ENCODE peak calls at places on chromosome 14, in seven cellular contexts. N is HCT116, R is SK-N-SH, Q is H1, L is sigmoid colon, J is breast epithelium, B is prostate gland. H is an unnamed sample. For H3K4me1, the result is how much of the 10 kb centered on the place peaks cover.

GRCh38 chr14:58082011-58082410 is 70.0 kb downstream of the ARMH4 start:
- DNase-seq in N (no peak), R (no peak), Q (no peak), L (no peak), J (no peak), B (no peak), H (no peak)

GRCh38 chr14:55313480-55313879 is 42.3 kb downstream of the FBXO34 start:
- DNase-seq in N (no peak), R (no peak), Q (no peak), L (no peak), J (no peak), B (no peak), H (no peak)

GRCh38 chr14:21978184-21978998 is 304.8 kb upstream of the OR4E1 start:
- DNase-seq in N (peak), R (peak), Q (no peak), L (peak), J (no peak), B (no peak), H (no peak)

GRCh38 chr14:71720978-71721624 is 211.1 kb upstream of the RGS6 start:
- DNase-seq in N (peak), R (peak), Q (peak), L (no peak), J (no peak), B (no peak), H (no peak)

GRCh38 chr14:79583738-79584405 is 627.4 kb downstream of the DIO2 start:
- DNase-seq in N (no peak), R (no peak), Q (no peak), L (no peak), J (no peak), B (no peak), H (no peak)

GRCh38 chr14:90409209-90409730 is 12.4 kb downstream of the CALM1 start:
- DNase-seq in N (no peak), R (no peak), Q (no peak), L (peak), J (no peak), B (peak), H (peak)

GRCh38 chr14:102819176-102819628 is 42.0 kb downstream of the TRAF3 start:
- DNase-seq in N (no peak), R (no peak), Q (no peak), L (no peak), J (peak), B (peak), H (no peak)

GRCh38 chr14:55077155-55077554 is 25.7 kb downstream of the MAPK1IP1L start:
- DNase-seq in N (peak), R (no peak), Q (no peak), L (no peak), J (peak), B (no peak), H (no peak)

GRCh38 chr14:45947785-45948184 is 694.8 kb upstream of the MIS18BP1 start:
- DNase-seq in N (no peak), R (no peak), Q (no peak), L (no peak), J (no peak), B (no peak), H (no peak)

GRCh38 chr14:72416892-72417291 is 477.0 kb downstream of the DPF3 start:
- DNase-seq in N (peak), R (peak), Q (no peak), L (no peak), J (no peak), B (no peak), H (no peak)

GRCh38 chr14:55348766-55349453 is 62.7 kb downstream of the ATG14 start:
- DNase-seq in N (no peak), R (no peak), Q (no peak), L (no peak), J (no peak), B (no peak), H (peak)

GRCh38 chr14:56490379-56490778 is 89.2 kb upstream of the TMEM260 start:
- DNase-seq in N (peak), R (peak), Q (no peak), L (no peak), J (no peak), B (no peak), H (no peak)

GRCh38 chr14:81382517-81383225 is 17.5 kb downstream of the STON2 start:
- DNase-seq in N (no peak), R (no peak), Q (no peak), L (no peak), J (no peak), B (peak), H (no peak)

GRCh38 chr14:79278798-79279644 is 932.3 kb downstream of the DIO2 start:
- DNase-seq in N (no peak), R (peak), Q (peak), L (peak), J (peak), B (peak), H (no peak)

GRCh38 chr14:82238649-82239048 is 705.0 kb upstream of the SEL1L start:
- DNase-seq in N (no peak), R (no peak), Q (no peak), L (no peak), J (no peak), B (no peak), H (no peak)

GRCh38 chr14:96267336-96267735 is 11.3 kb downstream of the BDKRB1 start:
- DNase-seq in N (no peak), R (peak), Q (no peak), L (peak), J (peak), B (peak), H (no peak)

GRCh38 chr14:28896337-28896736 is 129.8 kb downstream of the FOXG1 start:
- DNase-seq in N (no peak), R (no peak), Q (no peak), L (no peak), J (no peak), B (no peak), H (no peak)

GRCh38 chr14:31206536-31207286 is 882 bp downstream of the HECTD1 start:
- DNase-seq in N (no peak), R (peak), Q (no peak), L (peak), J (peak), B (peak), H (no peak)

GRCh38 chr14:69636051-69636639 is 24.7 kb downstream of the SUSD6 start:
- DNase-seq in N (no peak), R (no peak), Q (no peak), L (no peak), J (no peak), B (no peak), H (no peak)

GRCh38 chr14:24273422-24273998 is 2.1 kb upstream of the RABGGTA start:
- DNase-seq in N (no peak), R (peak), Q (no peak), L (no peak), J (no peak), B (no peak), H (no peak)

GRCh38 chr14:32900602-32901001 is 38.1 kb upstream of the NPAS3 start:
- DNase-seq in N (no peak), R (no peak), Q (no peak), L (no peak), J (no peak), B (no peak), H (no peak)

GRCh38 chr14:96051642-96052540 is 12.7 kb downstream of the C14orf132 start:
- DNase-seq in N (peak), R (no peak), Q (no peak), L (no peak), J (no peak), B (no peak), H (no peak)

GRCh38 chr14:100605706-100606686 is 18.8 kb upstream of the BEGAIN start:
- DNase-seq in N (no peak), R (peak), Q (no peak), L (peak), J (no peak), B (no peak), H (no peak)

GRCh38 chr14:40656301-40656700 is 950.4 kb upstream of the LRFN5 start:
- DNase-seq in N (no peak), R (no peak), Q (no peak), L (no peak), J (no peak), B (no peak), H (no peak)

GRCh38 chr14:30482270-30482669 is 76.7 kb upstream of the G2E3 start:
- DNase-seq in N (no peak), R (no peak), Q (no peak), L (no peak), J (no peak), B (no peak), H (no peak)

GRCh38 chr14:96830946-96831345 is 33.8 kb downstream of the VRK1 start:
- DNase-seq in N (no peak), R (no peak), Q (no peak), L (no peak), J (no peak), B (no peak), H (no peak)

GRCh38 chr14:102795060-102795925 is 18.0 kb downstream of the TRAF3 start:
- DNase-seq in N (no peak), R (no peak), Q (no peak), L (peak), J (peak), B (peak), H (no peak)

GRCh38 chr14:77843155-77843554 is 43.2 kb downstream of the ADCK1 start:
- DNase-seq in N (no peak), R (no peak), Q (no peak), L (no peak), J (no peak), B (no peak), H (no peak)

GRCh38 chr14:52918486-52918885 is 32.4 kb downstream of the FERMT2 start:
- DNase-seq in N (no peak), R (no peak), Q (no peak), L (no peak), J (no peak), B (no peak), H (no peak)

GRCh38 chr14:37864128-37864527 is 268.7 kb downstream of the TTC6 start:
- DNase-seq in N (no peak), R (no peak), Q (no peak), L (no peak), J (no peak), B (no peak), H (no peak)

GRCh38 chr14:26199599-26200370 is 398.0 kb downstream of the NOVA1 start:
- DNase-seq in N (no peak), R (no peak), Q (no peak), L (no peak), J (no peak), B (no peak), H (no peak)

GRCh38 chr14:103762011-103762410 is 46.4 kb downstream of the ZFYVE21 start:
- DNase-seq in N (no peak), R (no peak), Q (no peak), L (no peak), J (no peak), B (no peak), H (no peak)

GRCh38 chr14:92527724-92528123 is 14.1 kb downstream of the RIN3 start:
- DNase-seq in N (no peak), R (no peak), Q (no peak), L (no peak), J (no peak), B (no peak), H (no peak)

GRCh38 chr14:24426150-24426911 is 3.1 kb downstream of the CBLN3 start:
- DNase-seq in N (no peak), R (no peak), Q (no peak), L (no peak), J (no peak), B (no peak), H (no peak)

GRCh38 chr14:36424478-36425102 is 95.4 kb downstream of the NKX2-1 start:
- DNase-seq in N (no peak), R (no peak), Q (no peak), L (no peak), J (no peak), B (no peak), H (no peak)

GRCh38 chr14:21734457-21735074 is 60.9 kb upstream of the OR4E1 start:
- DNase-seq in N (peak), R (peak), Q (no peak), L (no peak), J (no peak), B (peak), H (no peak)

GRCh38 chr14:24394275-24394674 is 4.5 kb upstream of the NYNRIN start:
- DNase-seq in N (peak), R (no peak), Q (no peak), L (no peak), J (no peak), B (no peak), H (no peak)

GRCh38 chr14:20489093-20489994 is 16.0 kb upstream of the RNASE10 start:
- DNase-seq in N (no peak), R (no peak), Q (no peak), L (no peak), J (no peak), B (no peak), H (no peak)
- H3K27ac ChIP-seq in N (no peak), R (no peak), Q (no peak), L (no peak), J (no peak), B (no peak), H (no peak)

GRCh38 chr14:59299731-59300130 is 111.3 kb downstream of the DAAM1 start:
- DNase-seq in N (no peak), R (no peak), Q (no peak), L (no peak), J (no peak), B (no peak), H (no peak)

GRCh38 chr14:59301354-59301753 is 112.9 kb downstream of the DAAM1 start:
- DNase-seq in N (no peak), R (no peak), Q (no peak), L (no peak), J (no peak), B (no peak), H (no peak)

GRCh38 chr14:59305231-59305630 is 116.8 kb downstream of the DAAM1 start:
- DNase-seq in N (no peak), R (no peak), Q (no peak), L (no peak), J (no peak), B (no peak), H (no peak)

GRCh38 chr14:59303216-59303615 is 114.7 kb downstream of the DAAM1 start:
- DNase-seq in N (no peak), R (no peak), Q (no peak), L (no peak), J (peak), B (no peak), H (no peak)

GRCh38 chr14:59302313-59302712 is 113.8 kb downstream of the DAAM1 start:
- DNase-seq in N (no peak), R (no peak), Q (no peak), L (no peak), J (no peak), B (no peak), H (no peak)
- H3K4me1 ChIP-seq in N (under half), R (under half), Q (under half), L (under half), J (under half), B (under half), H (under half)

DNA sequence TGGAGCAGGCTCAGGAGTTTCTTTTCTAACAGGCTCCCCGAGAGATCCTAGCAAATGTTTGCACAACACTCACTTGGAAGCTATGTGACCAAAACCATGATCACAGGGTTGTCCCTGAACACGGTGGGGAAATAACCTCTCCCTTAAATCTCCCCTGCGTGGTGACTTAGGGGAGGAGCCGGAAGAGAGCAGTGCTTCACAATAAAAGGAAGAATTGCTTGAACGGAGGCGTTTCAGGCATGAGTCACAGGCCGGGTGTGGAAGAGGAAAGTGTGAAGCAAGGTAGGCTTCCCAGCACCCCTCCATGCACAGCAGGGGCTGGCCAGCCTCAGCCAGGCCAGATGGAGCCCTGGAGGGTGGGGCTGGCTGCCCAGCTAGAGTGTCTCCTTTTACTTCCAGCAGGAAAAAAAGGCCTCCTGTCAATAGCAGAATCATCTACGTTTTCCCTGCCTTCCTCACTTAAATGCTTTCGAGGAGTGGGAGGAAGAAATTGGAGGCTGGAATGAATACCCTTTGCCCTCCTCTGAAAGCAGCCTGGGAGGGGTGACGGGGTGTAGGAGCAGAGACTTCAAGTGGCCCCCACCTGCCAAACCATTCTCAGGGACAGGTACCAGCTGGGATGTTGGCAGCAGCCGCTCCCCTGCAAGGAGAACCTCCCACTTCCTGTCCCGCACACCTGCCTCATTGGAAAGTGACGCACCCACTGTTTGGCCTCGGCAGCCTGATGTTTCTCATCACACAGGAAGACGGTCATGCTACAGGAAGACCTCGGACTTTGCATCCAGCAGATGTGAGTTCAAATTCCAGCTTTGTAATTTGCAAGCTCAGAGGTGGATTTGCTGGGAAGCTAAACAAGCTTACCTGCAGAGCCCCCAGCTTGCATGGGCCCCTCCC is 30.1 kb upstream of the PPP2R5C start:
- DNase-seq in N (peak), R (no peak), Q (no peak), L (peak), J (peak), B (peak), H (peak)
- TF ChIP-seq POLR2AphosphoS5 in N (peak), R (no peak), Q (no peak), L (no peak), J (peak), B (peak), H (peak)

DNA sequence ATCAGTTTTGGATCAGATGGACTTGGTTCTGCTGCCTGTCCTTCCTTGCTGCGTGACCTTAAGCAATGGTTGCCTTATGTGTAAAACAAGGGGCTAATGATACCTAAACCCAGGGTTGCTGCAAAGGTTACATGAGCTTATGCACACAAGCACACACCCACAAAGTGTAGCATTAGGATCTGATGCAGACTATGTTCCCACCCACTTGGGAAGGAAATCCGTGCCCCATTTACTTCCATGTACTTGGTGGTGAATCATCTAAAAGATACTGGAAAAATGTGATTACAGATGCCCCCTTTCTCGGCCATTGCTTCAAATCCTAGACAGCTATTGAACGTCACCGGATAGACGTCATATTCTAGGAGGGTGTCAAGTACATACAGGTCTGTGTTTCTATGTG is 87.1 kb downstream of the PRKCH start:
- DNase-seq in N (no peak), R (no peak), Q (no peak), L (no peak), J (no peak), B (no peak), H (peak)
- H3K27ac ChIP-seq in N (no peak), R (no peak), Q (no peak), L (no peak), J (no peak), B (no peak), H (no peak)

DNA sequence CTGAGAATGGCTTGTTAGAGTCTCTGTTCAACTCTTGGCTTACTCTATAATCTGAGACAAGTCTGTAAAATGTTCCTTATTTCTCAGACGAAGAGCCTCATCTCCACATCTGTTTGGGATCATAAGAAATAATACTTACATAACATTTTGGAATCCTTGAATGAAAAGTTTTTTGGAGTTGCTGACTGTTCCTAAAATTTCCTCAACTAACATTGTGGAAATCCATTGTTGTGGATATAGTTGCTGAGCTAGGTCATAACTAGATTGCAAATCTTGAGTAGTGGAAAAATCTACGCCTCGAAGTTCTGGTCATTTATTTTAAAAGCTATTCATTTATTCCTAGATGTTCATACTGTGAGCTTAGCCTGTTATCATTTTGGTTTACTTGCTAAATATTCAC is 402.9 kb downstream of the ZFP36L1 start:
- DNase-seq in N (no peak), R (no peak), Q (no peak), L (no peak), J (no peak), B (no peak), H (no peak)
- H3K4me1 ChIP-seq in N (under half), R (under half), Q (under half), L (half or more), J (under half), B (under half), H (half or more)

GRCh38 chr14:59195898-59196297 is 7.4 kb downstream of the DAAM1 start:
- DNase-seq in N (no peak), R (no peak), Q (no peak), L (no peak), J (no peak), B (no peak), H (no peak)
- TF ChIP-seq POLR2AphosphoS5 in N (no peak), R (no peak), Q (no peak), L (no peak), J (no peak), B (no peak), H (no peak)

DNA sequence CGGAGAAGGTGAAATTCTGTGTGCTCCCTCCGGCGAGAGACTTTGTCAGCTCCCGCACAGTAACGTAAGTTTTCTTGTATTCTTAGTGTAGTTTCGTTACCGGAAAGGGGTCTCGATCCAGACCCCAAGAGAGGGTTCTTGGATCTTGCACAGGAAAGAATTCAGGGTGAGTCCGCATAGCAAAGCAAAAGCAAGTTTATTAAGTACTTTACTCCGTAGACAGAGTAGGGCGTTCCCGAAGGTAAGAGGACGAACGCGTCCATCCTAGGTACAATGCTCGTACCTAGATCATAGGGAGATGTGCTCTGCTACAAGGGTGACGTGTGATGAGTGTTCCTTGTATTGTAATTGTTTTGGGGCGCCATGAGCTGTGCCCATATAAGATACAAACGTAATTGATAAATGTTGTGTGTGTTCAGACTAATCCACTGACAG is 293 bp downstream of the IFI27L1 start:
- DNase-seq in N (no peak), R (no peak), Q (no peak), L (no peak), J (no peak), B (peak), H (no peak)
- H3K27ac ChIP-seq in N (peak), R (peak), Q (no peak), L (peak), J (peak), B (peak), H (peak)